ENCODE peak calls at places on chromosomes 2 and 18, in nine cellular contexts. Z is natural killer cell, F is suprapubic skin, A is fibroblast of lung, J is endothelial cell, N is foreskin fibroblast, L is astrocyte of the spinal cord, Q is progenitor cell of endocrine pancreas, X is heart right ventricle. B is an unnamed sample.

GRCh38 chr2:8197825-8198224 is 484.0 kb upstream of the ID2 start:
- DNase-seq in Z (no peak), F (no peak), A (no peak), J (no peak), N (no peak), L (no peak), Q (no peak), X (no peak), B (no peak)

GRCh38 chr2:20617892-20618467 is 32.9 kb downstream of the HS1BP3 start:
- DNase-seq in Z (no peak), F (peak), A (peak), J (no peak), N (peak), L (peak), Q (no peak), X (peak), B (peak)

GRCh38 chr2:10400568-10400977 is 47.6 kb downstream of the ODC1 start:
- DNase-seq in Z (no peak), F (no peak), A (no peak), J (no peak), N (no peak), L (no peak), Q (no peak), X (no peak), B (peak)

GRCh38 chr18:14949800-14950415 is 201.9 kb downstream of the ANKRD30B start:
- DNase-seq in Z (no peak), F (peak), A (no peak), J (no peak), N (no peak), L (no peak), Q (no peak), X (no peak), B (no peak)

GRCh38 chr2:121074322-121074932 is 210.6 kb downstream of the TFCP2L1 start:
- DNase-seq in Z (no peak), F (no peak), A (peak), J (no peak), N (no peak), L (no peak), Q (no peak), X (no peak), B (no peak)

GRCh38 chr18:61699397-61700090 is 193.3 kb downstream of the RNF152 start:
- DNase-seq in Z (no peak), F (no peak), A (peak), J (no peak), N (no peak), L (no peak), Q (no peak), X (no peak), B (no peak)

GRCh38 chr2:1421731-1422130 is 8.5 kb downstream of the TPO start:
- DNase-seq in Z (no peak), F (peak), A (no peak), J (no peak), N (no peak), L (no peak), Q (no peak), X (no peak), B (no peak)

GRCh38 chr18:68152770-68153169 is 562.1 kb downstream of the TMX3 start:
- DNase-seq in Z (no peak), F (no peak), A (no peak), J (no peak), N (no peak), L (no peak), Q (no peak), X (no peak), B (no peak)

GRCh38 chr2:18883626-18884456 is 294.5 kb upstream of the NT5C1B start:
- DNase-seq in Z (no peak), F (no peak), A (peak), J (peak), N (peak), L (peak), Q (no peak), X (no peak), B (no peak)

GRCh38 chr2:121888189-121888557 is 132.7 kb downstream of the TSN start:
- DNase-seq in Z (no peak), F (no peak), A (no peak), J (no peak), N (no peak), L (no peak), Q (no peak), X (no peak), B (no peak)

GRCh38 chr2:74004212-74005182 is 19.8 kb downstream of the TET3 start:
- DNase-seq in Z (no peak), F (no peak), A (no peak), J (no peak), N (no peak), L (no peak), Q (no peak), X (no peak), B (no peak)

GRCh38 chr18:76956648-76957047 is 134.3 kb downstream of the ZNF236 start:
- DNase-seq in Z (no peak), F (no peak), A (no peak), J (no peak), N (no peak), L (no peak), Q (no peak), X (no peak), B (no peak)

GRCh38 chr2:74440005-74440377 is 1.7 kb downstream of the RTKN start:
- DNase-seq in Z (no peak), F (no peak), A (peak), J (peak), N (peak), L (peak), Q (no peak), X (peak), B (no peak)

GRCh38 chr2:153403937-153404336 is 74.6 kb downstream of the RPRM start:
- DNase-seq in Z (no peak), F (no peak), A (no peak), J (no peak), N (no peak), L (no peak), Q (no peak), X (no peak), B (no peak)

DNA sequence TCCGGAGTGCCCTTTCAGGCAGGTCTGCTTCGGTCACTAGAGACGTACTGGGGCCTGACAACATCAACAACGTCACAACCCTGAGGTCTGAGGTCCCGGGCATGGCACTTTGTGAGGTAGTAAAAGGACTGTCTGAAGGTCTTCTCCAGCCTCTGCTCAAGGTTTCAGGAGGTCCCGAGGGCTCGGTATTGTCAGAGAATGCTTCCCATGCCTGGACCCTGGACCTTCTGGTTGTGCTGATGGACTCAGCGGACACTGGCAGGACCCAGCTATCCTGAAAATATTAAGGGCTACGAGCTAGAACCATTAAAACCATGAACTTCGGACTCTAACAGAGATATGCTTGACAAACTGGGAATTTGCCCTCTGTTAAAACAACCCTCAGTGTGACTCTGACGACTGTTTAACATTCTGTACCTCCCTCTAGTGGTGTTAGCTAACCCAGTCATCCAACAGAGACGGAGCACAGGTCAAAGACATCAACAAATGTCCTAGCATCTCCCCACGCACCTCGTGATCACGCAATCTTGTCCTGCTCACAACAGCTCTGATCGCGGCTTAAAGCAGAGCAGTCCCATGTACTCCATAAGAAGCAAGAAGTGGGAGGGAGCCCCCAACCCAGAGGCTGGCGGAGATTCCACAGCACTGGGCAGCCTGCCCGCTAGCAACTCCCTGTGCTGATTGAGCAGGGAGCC is 96.5 kb downstream of the CCDC93 start:
- DNase-seq in Z (no peak), F (no peak), A (no peak), J (no peak), N (peak), L (no peak), Q (no peak), X (no peak), B (no peak)
- TF ChIP-seq CTCF in Z (no peak), F (no peak), A (peak), J (no peak), N (peak), L (peak), Q (peak), X (peak), B (no peak)

DNA sequence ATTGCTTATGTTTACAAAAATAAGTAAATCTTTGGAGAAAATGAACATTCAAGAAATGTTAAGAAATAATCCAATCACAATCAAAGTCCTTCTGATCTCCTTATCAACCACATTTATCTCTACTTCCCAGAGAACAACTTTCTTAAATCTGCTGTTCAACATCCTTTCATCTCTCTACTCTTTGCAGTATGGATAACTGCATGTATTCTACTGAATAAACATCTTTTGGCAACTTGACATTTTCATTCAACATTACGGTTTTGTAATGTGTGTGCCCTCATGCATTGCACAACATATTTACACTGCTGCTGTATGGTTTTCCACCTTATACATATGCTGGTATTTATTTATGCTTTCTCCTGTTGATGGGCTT is 9.2 kb downstream of the CMPK2 start:
- DNase-seq in Z (no peak), F (no peak), A (no peak), J (no peak), N (no peak), L (no peak), Q (no peak), X (no peak), B (no peak)
- TF ChIP-seq CTCF in Z (no peak), F (no peak), A (no peak), J (no peak), N (no peak), L (no peak), Q (no peak), X (no peak), B (no peak)

GRCh38 chr2:165624139-165624803 is 154.8 kb downstream of the CSRNP3 start:
- DNase-seq in Z (no peak), F (no peak), A (no peak), J (no peak), N (no peak), L (no peak), Q (no peak), X (no peak), B (no peak)
- TF ChIP-seq CTCF in Z (no peak), F (no peak), A (no peak), J (no peak), N (no peak), L (no peak), Q (no peak), X (no peak), B (no peak)

DNA sequence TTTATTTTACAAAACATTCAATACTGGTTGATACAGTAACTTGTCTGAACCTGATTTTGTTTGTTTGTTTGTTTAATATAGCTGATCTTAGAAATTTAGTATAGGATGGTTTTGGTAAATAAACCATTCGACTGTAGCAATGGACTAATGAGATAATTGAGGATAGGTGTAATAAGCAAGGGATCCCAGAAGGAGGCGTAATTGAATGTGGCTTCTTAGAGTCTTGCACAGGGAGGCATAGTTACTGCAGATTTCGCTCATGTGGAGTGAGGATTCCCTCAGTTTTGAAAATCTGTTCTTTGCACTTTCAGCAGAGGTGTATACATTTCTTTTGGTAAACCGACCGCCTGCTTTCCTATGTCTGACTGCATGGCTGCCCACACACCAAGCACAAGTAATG is 709.6 kb downstream of the SOCS6 start:
- DNase-seq in Z (no peak), F (no peak), A (no peak), J (no peak), N (no peak), L (no peak), Q (no peak), X (no peak), B (no peak)
- TF ChIP-seq CTCF in Z (no peak), F (no peak), A (no peak), J (no peak), N (no peak), L (no peak), Q (peak), X (no peak), B (no peak)

GRCh38 chr2:217570394-217570793 is 432.4 kb downstream of the TNS1 start:
- DNase-seq in Z (no peak), F (no peak), A (no peak), J (no peak), N (no peak), L (no peak), Q (no peak), X (no peak), B (no peak)

GRCh38 chr2:217568289-217568985 is 434.4 kb downstream of the TNS1 start:
- DNase-seq in Z (no peak), F (no peak), A (peak), J (no peak), N (no peak), L (peak), Q (no peak), X (no peak), B (no peak)

DNA sequence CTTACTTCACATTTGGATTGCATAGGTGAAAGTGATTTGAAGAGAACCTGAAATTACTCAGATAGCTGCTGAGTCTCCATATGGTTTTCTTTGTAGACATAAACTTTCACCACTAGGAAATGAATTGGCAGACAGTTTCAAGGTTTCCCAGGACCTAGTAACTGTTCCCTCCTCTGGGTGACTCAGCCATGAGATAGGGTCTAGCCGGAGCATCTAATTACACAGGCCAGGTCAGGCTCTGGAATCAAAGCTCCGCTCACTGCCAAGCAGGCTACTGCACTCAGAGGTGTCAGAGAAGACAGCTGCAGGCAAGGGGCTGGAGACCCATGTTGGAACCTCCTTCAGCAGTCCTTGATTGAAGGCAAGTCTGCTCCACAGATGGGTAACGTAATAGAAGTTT is 429.2 kb downstream of the TNS1 start:
- DNase-seq in Z (no peak), F (no peak), A (peak), J (no peak), N (no peak), L (peak), Q (no peak), X (no peak), B (no peak)
- TF ChIP-seq CTCF in Z (no peak), F (no peak), A (no peak), J (no peak), N (no peak), L (no peak), Q (no peak), X (no peak), B (no peak)

DNA sequence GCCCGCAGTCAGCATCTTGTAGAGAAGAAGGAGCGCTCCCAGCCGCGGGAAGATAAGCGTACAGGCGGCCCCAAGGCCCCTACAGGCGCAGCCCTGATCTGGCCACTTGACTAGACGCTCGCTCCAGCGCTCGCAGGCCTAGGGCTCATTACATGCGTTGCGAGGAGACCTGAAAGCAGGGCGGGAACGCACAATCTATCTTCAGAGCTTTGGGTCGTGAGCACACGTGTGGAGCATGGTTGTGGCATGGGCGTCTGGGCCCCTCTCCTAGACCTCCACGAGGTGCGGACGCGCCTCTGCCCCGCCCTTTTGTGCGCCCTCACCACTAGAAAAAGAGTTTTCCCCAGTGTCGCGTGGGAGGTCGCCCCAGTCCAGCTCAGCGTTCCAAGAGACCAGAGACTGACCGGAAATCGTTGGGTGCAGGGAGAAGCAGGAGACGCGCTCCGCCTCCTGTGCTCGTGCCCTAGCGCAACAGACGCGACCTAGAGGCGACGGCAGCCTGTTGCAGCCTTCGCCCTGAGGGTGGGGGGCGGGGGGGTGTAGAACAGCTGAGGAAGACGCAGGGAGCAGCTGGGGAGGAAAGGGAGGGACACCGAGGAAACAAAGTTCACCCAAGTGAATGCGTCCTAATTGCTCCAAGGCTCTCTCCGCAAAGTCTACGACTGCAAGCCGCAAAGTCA is 12.6 kb downstream of the NR4A2 start:
- DNase-seq in Z (no peak), F (no peak), A (peak), J (no peak), N (no peak), L (no peak), Q (no peak), X (peak), B (no peak)
- TF ChIP-seq CTCF in Z (no peak), F (peak), A (no peak), J (no peak), N (no peak), L (peak), Q (no peak), X (peak), B (no peak)